ENCODE peak calls at places on chromosomes 6 and 20, in four cellular contexts. One of them, this sample, is unnamed.
A peak's percentile ranks its signal among the peaks of the same experiment; 100 is the strongest.

GRCh38 chr6:34018961-34019606 is 126.8 kb downstream of the GRM4 start:
- DNase-seq in amniotic stem cell: no peak
- DNase-seq in NCI-H2171 treated with DMSO at 0.1 percent for 48 hours: no peak
- DNase-seq in globus pallidus: no peak
- DNase-seq in this sample: no peak

GRCh38 chr6:165515963-165516624 is 146.9 kb downstream of the PDE10A start:
- DNase-seq in amniotic stem cell: no peak
- DNase-seq in NCI-H2171 treated with DMSO at 0.1 percent for 48 hours: no peak
- DNase-seq in globus pallidus: no peak
- DNase-seq in this sample: no peak

GRCh38 chr6:39678914-39679313 is 46.3 kb downstream of the KIF6 start:
- DNase-seq in amniotic stem cell: no peak
- DNase-seq in NCI-H2171 treated with DMSO at 0.1 percent for 48 hours: no peak
- DNase-seq in globus pallidus: no peak
- DNase-seq in this sample: no peak

GRCh38 chr6:37654727-37655500 is 42.8 kb downstream of the MDGA1 start:
- DNase-seq in amniotic stem cell: no peak
- DNase-seq in NCI-H2171 treated with DMSO at 0.1 percent for 48 hours: no peak
- DNase-seq in globus pallidus: no peak
- DNase-seq in this sample: no peak

GRCh38 chr6:105805581-105806023 is 280.5 kb upstream of the PRDM1 start:
- DNase-seq in amniotic stem cell: no peak
- DNase-seq in NCI-H2171 treated with DMSO at 0.1 percent for 48 hours: no peak
- DNase-seq in globus pallidus: no peak
- DNase-seq in this sample: no peak

GRCh38 chr20:32474009-32474716 is 111.0 kb downstream of the NOL4L start:
- DNase-seq in amniotic stem cell: no peak
- DNase-seq in NCI-H2171 treated with DMSO at 0.1 percent for 48 hours: no peak
- DNase-seq in globus pallidus: no peak
- DNase-seq in this sample: peak; percentile 25

GRCh38 chr6:128491643-128492206 is 28.7 kb downstream of the PTPRK start:
- DNase-seq in amniotic stem cell: no peak
- DNase-seq in NCI-H2171 treated with DMSO at 0.1 percent for 48 hours: peak; percentile 52
- DNase-seq in globus pallidus: peak; percentile 71
- DNase-seq in this sample: peak; percentile 63

GRCh38 chr20:46631874-46632446 is 19.3 kb downstream of the SLC13A3 start:
- DNase-seq in amniotic stem cell: no peak
- DNase-seq in NCI-H2171 treated with DMSO at 0.1 percent for 48 hours: no peak
- DNase-seq in globus pallidus: peak; percentile 86
- DNase-seq in this sample: peak; percentile 80

GRCh38 chr6:70396796-70397729 is 16.2 kb upstream of the FAM135A start:
- DNase-seq in amniotic stem cell: no peak
- DNase-seq in NCI-H2171 treated with DMSO at 0.1 percent for 48 hours: no peak
- DNase-seq in globus pallidus: no peak
- DNase-seq in this sample: peak; percentile 4

GRCh38 chr6:168433898-168434297 is 7.1 kb upstream of the SMOC2 start:
- DNase-seq in amniotic stem cell: no peak
- DNase-seq in NCI-H2171 treated with DMSO at 0.1 percent for 48 hours: no peak
- DNase-seq in globus pallidus: no peak
- DNase-seq in this sample: no peak